ENCODE peak calls at places on chromosomes 12 and 14, in six cellular contexts. Z, R, Q, M, Y and L are unnamed samples.
A peak's percentile ranks its signal among the peaks of the same experiment; 100 is the strongest.

GRCh38 chr14:92649934-92650545 is 98.4 kb downstream of the LGMN start:
- DNase-seq in R (peak; percentile 96), Q (no peak), M (no peak), Z (no peak), Y (no peak), L (no peak)

GRCh38 chr12:58765653-58766554 is 154.4 kb downstream of the LRIG3 start:
- DNase-seq in Z (no peak), R (peak; percentile 32), M (no peak), Q (no peak), Y (no peak), L (no peak)

GRCh38 chr12:6788972-6789905 is at the start of gene CD4:
- DNase-seq in Q (no peak), R (no peak), Y (no peak), Z (peak; percentile 41), M (no peak), L (no peak)

GRCh38 chr14:53367631-53368030 is 214.5 kb upstream of the DDHD1 start:
- DNase-seq in M (no peak), Z (no peak), Q (no peak), Y (no peak), R (peak; percentile 94), L (no peak)

GRCh38 chr14:61567838-61568571 is 127.3 kb upstream of the HIF1A start:
- DNase-seq in R (no peak), Q (no peak), M (no peak), Z (no peak), Y (peak; percentile 21), L (no peak)

GRCh38 chr14:88895116-88895515 is 70.7 kb downstream of the TTC8 start:
- DNase-seq in R (peak; percentile 63), Q (peak; percentile 62), Z (no peak), Y (peak; percentile 17), M (no peak), L (no peak)

GRCh38 chr12:40971911-40972310 is 216.2 kb upstream of the PDZRN4 start:
- DNase-seq in Q (no peak), Y (no peak), M (no peak), R (peak; percentile 17), Z (no peak), L (no peak)

GRCh38 chr12:13198921-13199320 is 2.4 kb downstream of the EMP1 start:
- DNase-seq in Q (no peak), M (no peak), Z (no peak), Y (no peak), R (peak; percentile 72), L (no peak)

GRCh38 chr12:116150001-116150400 is 127.5 kb downstream of the MED13L start:
- DNase-seq in Z (no peak), R (no peak), M (no peak), Q (no peak), Y (no peak), L (no peak)

GRCh38 chr12:25712169-25712568 is 159.1 kb upstream of the LMNTD1 start:
- DNase-seq in Z (no peak), Y (no peak), R (no peak), Q (no peak), M (no peak), L (no peak)

GRCh38 chr14:42090122-42090521 is 483.4 kb downstream of the LRFN5 start:
- DNase-seq in Q (no peak), Z (no peak), R (no peak), Y (no peak), M (no peak), L (no peak)